ENCODE peak calls at places on chromosomes 5 and 9, in eight cellular contexts. P, X, I, R, H, M, D and V are unnamed samples.

GRCh38 chr9:10729225-10729624 is 116.4 kb upstream of the PTPRD start:
- DNase-seq in P (no peak), D (no peak), I (no peak), X (no peak), H (no peak), R (no peak), M (no peak), V (no peak)

GRCh38 chr5:116507051-116507537 is 67.5 kb downstream of the SEMA6A start:
- DNase-seq in H (peak; percentile 80), X (peak; percentile 62), I (no peak), R (no peak), M (no peak), P (no peak), D (no peak), V (no peak)

GRCh38 chr5:52554297-52554696 is 233.4 kb upstream of the ITGA1 start:
- DNase-seq in P (no peak), D (no peak), H (no peak), M (no peak), I (no peak), X (no peak), R (no peak), V (no peak)

GRCh38 chr5:51983161-51983560 is 599.9 kb downstream of the ISL1 start:
- DNase-seq in X (no peak), D (no peak), M (no peak), H (no peak), I (no peak), R (no peak), P (no peak), V (no peak)

GRCh38 chr5:73296772-73297171 is 123.8 kb downstream of the TMEM174 start:
- DNase-seq in M (no peak), P (no peak), R (no peak), I (no peak), D (no peak), H (no peak), X (peak; percentile 60), V (no peak)

GRCh38 chr5:168401226-168401625 is 85.0 kb upstream of the RARS1 start:
- DNase-seq in M (no peak), P (no peak), I (no peak), X (no peak), D (no peak), R (no peak), H (no peak), V (no peak)

GRCh38 chr9:135096408-135096885 is 9.0 kb downstream of the OLFM1 start:
- DNase-seq in R (no peak), I (no peak), H (no peak), M (no peak), D (no peak), P (no peak), X (no peak), V (no peak)

GRCh38 chr9:104240890-104241289 is 146.8 kb downstream of the SMC2 start:
- DNase-seq in P (no peak), R (no peak), I (no peak), H (no peak), X (no peak), M (no peak), D (no peak), V (no peak)

GRCh38 chr5:73702534-73702933 is 76.5 kb downstream of the ARHGEF28 start:
- DNase-seq in H (no peak), D (no peak), R (no peak), P (no peak), M (no peak), X (no peak), I (no peak), V (no peak)

GRCh38 chr9:88183798-88184495 is 45.7 kb upstream of the SPATA31C2 start:
- DNase-seq in X (no peak), D (no peak), P (no peak), M (no peak), I (no peak), R (no peak), H (no peak), V (no peak)

GRCh38 chr5:103990064-103990463 is 427.5 kb upstream of the NUDT12 start:
- DNase-seq in H (no peak), D (no peak), R (no peak), P (no peak), M (no peak), X (no peak), I (no peak), V (no peak)

GRCh38 chr9:68872026-68872501 is 141.8 kb downstream of the PRKACG start:
- DNase-seq in M (no peak), X (no peak), I (no peak), R (no peak), H (no peak), D (no peak), P (peak; percentile 85), V (peak; percentile 6)

GRCh38 chr9:1619915-1620705 is 395.0 kb upstream of the SMARCA2 start:
- DNase-seq in P (no peak), M (no peak), R (no peak), X (peak; percentile 16), D (no peak), H (no peak), I (peak; percentile 9), V (no peak)

GRCh38 chr5:109167586-109167985 is 242.2 kb downstream of the PJA2 start:
- DNase-seq in X (no peak), M (no peak), H (no peak), I (no peak), D (no peak), P (no peak), R (no peak), V (no peak)

GRCh38 chr5:3119435-3119834 is 368.0 kb upstream of the IRX2 start:
- DNase-seq in X (no peak), H (no peak), R (no peak), M (no peak), I (no peak), D (no peak), P (no peak), V (no peak)

GRCh38 chr9:136244116-136244775 is 1.4 kb downstream of the QSOX2 start:
- DNase-seq in P (no peak), D (no peak), X (peak; percentile 17), H (no peak), M (peak; percentile 75), I (no peak), R (no peak), V (no peak)

GRCh38 chr9:20408513-20408912 is 213.8 kb downstream of the MLLT3 start:
- DNase-seq in X (no peak), M (no peak), I (no peak), P (no peak), H (no peak), D (no peak), R (peak; percentile 70), V (no peak)

GRCh38 chr9:93417538-93417937 is 33.9 kb upstream of the FAM120A start:
- DNase-seq in R (no peak), I (no peak), X (no peak), D (no peak), M (no peak), P (no peak), H (no peak), V (no peak)

GRCh38 chr5:68169898-68170297 is 45.7 kb upstream of the PIK3R1 start:
- DNase-seq in D (no peak), M (no peak), P (no peak), R (no peak), H (peak; percentile 84), X (peak; percentile 28), I (no peak), V (peak; percentile 43)

GRCh38 chr9:69044226-69045219 is 9.0 kb downstream of the FXN start:
- DNase-seq in I (no peak), H (no peak), X (peak; percentile 74), M (no peak), P (no peak), R (no peak), D (no peak), V (no peak)

GRCh38 chr9:133677126-133678010 is 41.2 kb downstream of the DBH start:
- DNase-seq in H (no peak), X (no peak), M (no peak), D (no peak), P (no peak), R (no peak), I (no peak), V (no peak)

GRCh38 chr5:131575660-131576227 is 59.3 kb downstream of the RAPGEF6 start:
- DNase-seq in D (no peak), X (no peak), R (no peak), P (no peak), H (no peak), I (no peak), M (no peak), V (no peak)

GRCh38 chr9:71624728-71625127 is 143.6 kb downstream of the CEMIP2 start:
- DNase-seq in P (no peak), D (no peak), R (no peak), M (no peak), X (no peak), H (no peak), I (no peak), V (no peak)

GRCh38 chr5:1701884-1702283 is 97.8 kb downstream of the MRPL36 start:
- DNase-seq in H (no peak), I (no peak), M (peak; percentile 7), R (no peak), P (no peak), D (no peak), X (no peak), V (no peak)
- TF ChIP-seq CTCF in H (no peak), I (no peak), M (no peak), R (no peak), P (no peak), D (no peak), X (no peak), V (no peak)

DNA sequence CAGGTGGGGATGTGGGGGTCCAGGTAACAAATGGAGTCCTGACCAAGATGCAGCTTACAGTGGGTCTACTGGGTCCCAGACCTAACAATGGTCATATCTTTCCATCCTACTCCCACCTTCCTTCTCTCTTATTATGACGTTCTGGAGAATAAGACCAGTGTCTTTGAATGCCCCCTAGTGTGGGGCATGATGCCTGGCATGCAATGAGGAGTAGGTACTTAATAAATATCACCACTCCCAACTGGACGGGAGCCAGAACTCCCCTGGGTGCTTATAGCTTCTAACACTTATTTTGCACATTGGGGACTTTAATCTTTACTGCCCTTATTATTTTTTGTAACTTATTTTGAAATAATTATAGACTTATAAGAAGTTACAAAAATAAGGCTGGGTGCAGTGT is 98.2 kb downstream of the NDFIP1 start:
- DNase-seq in D (no peak), X (no peak), P (no peak), I (no peak), H (no peak), R (no peak), M (no peak), V (no peak)
- TF ChIP-seq CTCF in D (no peak), X (no peak), P (no peak), I (peak; percentile 52), H (no peak), R (no peak), M (no peak), V (no peak)

GRCh38 chr5:38734353-38734752 is 111.5 kb upstream of the OSMR start:
- DNase-seq in H (no peak), M (no peak), I (peak; percentile 13), R (no peak), P (peak; percentile 61), D (no peak), X (no peak), V (no peak)
- TF ChIP-seq CTCF in H (no peak), M (no peak), I (peak; percentile 31), R (no peak), P (no peak), D (no peak), X (no peak), V (peak; percentile 16)

DNA sequence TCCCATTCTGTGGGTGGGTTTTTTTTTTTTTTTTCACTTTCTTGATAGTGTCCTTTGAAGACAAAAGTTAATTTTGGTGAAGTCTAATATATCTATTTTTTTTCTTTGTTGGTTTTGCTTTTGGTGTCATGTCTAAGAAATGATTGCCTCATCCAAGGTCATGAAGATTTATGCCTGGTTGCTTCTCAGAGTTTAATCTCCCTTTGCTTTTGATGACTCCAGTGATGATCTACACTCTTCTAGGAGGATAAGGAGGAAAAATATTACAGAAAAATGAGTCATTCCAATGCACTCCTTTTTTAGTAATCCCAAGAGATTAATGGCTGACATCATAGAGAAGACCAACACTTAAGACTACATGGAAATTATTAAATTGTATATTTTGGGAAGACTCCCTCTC is 79.7 kb upstream of the ICE1 start:
- DNase-seq in P (no peak), D (no peak), H (no peak), R (no peak), X (peak; percentile 47), M (no peak), I (peak; percentile 60), V (no peak)
- TF ChIP-seq CTCF in P (no peak), D (no peak), H (no peak), R (no peak), X (no peak), M (no peak), I (no peak), V (no peak)